ENCODE peak calls at places on chromosomes 5 and 9, in nine cellular contexts. E is WERI-Rb-1, D is cardiac fibroblast, I is Calu3, W is endothelial cell, Q is B cell, Y is activated B cell treated with CpG ODN at 0.5 μM for 24 hours, O is transverse colon, A is A549. S is an unnamed sample.
A peak's percentile ranks its signal among the peaks of the same experiment; 100 is the strongest.

GRCh38 chr9:97668485-97668884 is 28.7 kb downstream of the XPA start:
- DNase-seq in Q (no peak), Y (no peak), D (no peak), E (no peak), A (no peak), O (no peak), W (no peak), I (no peak), S (no peak)

GRCh38 chr9:122800066-122801060 is at the start of gene OR1K1:
- DNase-seq in W (no peak), D (no peak), I (no peak), Y (no peak), E (no peak), O (no peak), A (no peak), Q (no peak), S (no peak)

GRCh38 chr9:124513374-124513994 is 6.3 kb upstream of the NR5A1 start:
- DNase-seq in A (no peak), Q (no peak), E (no peak), I (no peak), O (no peak), D (no peak), W (no peak), Y (no peak), S (no peak)

GRCh38 chr9:11088826-11089374 is 476.1 kb upstream of the PTPRD start:
- DNase-seq in Q (no peak), Y (no peak), W (no peak), D (no peak), I (no peak), A (no peak), E (no peak), O (no peak), S (no peak)

GRCh38 chr5:68424799-68425537 is 209.4 kb downstream of the PIK3R1 start:
- DNase-seq in A (no peak), E (peak; percentile 18), Q (no peak), W (no peak), I (no peak), Y (no peak), D (peak; percentile 52), O (no peak), S (no peak)

GRCh38 chr5:45281081-45281480 is 415.1 kb downstream of the HCN1 start:
- DNase-seq in Q (no peak), D (no peak), A (no peak), I (no peak), W (no peak), O (no peak), Y (no peak), E (no peak), S (no peak)

GRCh38 chr5:79507251-79508205 is 6.4 kb downstream of the HOMER1 start:
- DNase-seq in O (no peak), Y (no peak), W (peak; percentile 33), Q (no peak), E (no peak), D (no peak), A (no peak), I (no peak), S (no peak)

GRCh38 chr9:74078647-74079046 is 418.5 kb upstream of the RORB start:
- DNase-seq in A (no peak), Q (no peak), D (peak; percentile 1), O (no peak), E (no peak), W (no peak), Y (no peak), I (no peak), S (no peak)

GRCh38 chr5:113187879-113188278 is 211.3 kb downstream of the DCP2 start:
- DNase-seq in Q (no peak), O (no peak), Y (no peak), D (no peak), A (no peak), W (no peak), I (no peak), E (no peak), S (no peak)

GRCh38 chr9:95073042-95073607 is 244.4 kb downstream of the FANCC start:
- DNase-seq in Y (no peak), D (peak; percentile 36), Q (no peak), O (no peak), W (peak; percentile 35), I (no peak), E (peak; percentile 40), A (peak; percentile 44), S (peak; percentile 51)

GRCh38 chr9:136118367-136119258 is at the start of gene TMEM250:
- DNase-seq in Y (peak; percentile 96), W (peak; percentile 97), E (peak; percentile 96), A (peak; percentile 98), Q (peak; percentile 99), O (peak; percentile 97), I (peak; percentile 93), D (peak; percentile 97), S (peak; percentile 98)
- TF ChIP-seq CTCF in Y (no peak), W (peak; percentile 8), E (peak; percentile 48), A (no peak), Q (no peak), O (peak; percentile 3), I (no peak), D (no peak), S (peak; percentile 14)

GRCh38 chr5:34656001-34656699 is at the start of gene RAI14:
- DNase-seq in Q (peak; percentile 30), D (peak; percentile 82), Y (peak; percentile 21), O (peak; percentile 73), E (peak; percentile 76), W (peak; percentile 87), A (peak; percentile 81), I (peak; percentile 88), S (peak; percentile 83)
- TF ChIP-seq CTCF in Q (no peak), D (no peak), Y (no peak), O (no peak), E (peak; percentile 19), W (no peak), A (peak; percentile 23), I (no peak), S (peak; percentile 20)

GRCh38 chr9:114030364-114030763 is 47.7 kb downstream of the AMBP start:
- DNase-seq in I (no peak), W (no peak), Y (no peak), E (no peak), A (no peak), D (no peak), O (no peak), Q (no peak), S (no peak)
- TF ChIP-seq CTCF in I (no peak), W (no peak), Y (no peak), E (no peak), A (no peak), D (no peak), O (no peak), Q (no peak), S (no peak)

GRCh38 chr5:891837-892389 is 688 bp downstream of the BRD9 start:
- DNase-seq in D (peak; percentile 30), O (peak; percentile 29), I (peak; percentile 18), W (peak; percentile 30), Y (peak; percentile 22), A (no peak), Q (peak; percentile 19), E (no peak), S (no peak)

GRCh38 chr5:891117-891836 is 1.3 kb downstream of the BRD9 start:
- DNase-seq in E (no peak), D (no peak), O (peak; percentile 31), W (no peak), Y (no peak), Q (no peak), I (no peak), A (peak; percentile 60), S (no peak)

GRCh38 chr5:893137-893506 is 438 bp downstream of the TRIP13 start:
- DNase-seq in I (no peak), A (no peak), Y (no peak), O (no peak), W (no peak), E (no peak), D (no peak), Q (no peak), S (no peak)

GRCh38 chr5:892390-893136 is at the start of the genes BRD9 and TRIP13:
- DNase-seq in O (peak; percentile 88), Y (peak; percentile 85), A (peak; percentile 82), D (peak; percentile 70), I (peak; percentile 89), E (peak; percentile 86), Q (peak; percentile 89), W (peak; percentile 85), S (peak; percentile 87)

GRCh38 chr5:893711-894110 is 1.0 kb downstream of the TRIP13 start:
- DNase-seq in Q (no peak), E (no peak), W (no peak), A (no peak), I (no peak), O (no peak), D (no peak), Y (no peak), S (no peak)
- TF ChIP-seq CTCF in Q (no peak), E (no peak), W (no peak), A (no peak), I (no peak), O (no peak), D (no peak), Y (no peak), S (no peak)

S was measured in type B pancreatic cell.